ENCODE peak calls at places on chromosomes 13 and 19, in nine cellular contexts. I is left ventricle myocardium inferior; L is germinal center; P is heart left ventricle; G is iPS-NIHi11; H is Daoy; J is posterior cingulate gyrus; X is spleen; Q is stimulated activated CD8-positive, alpha-beta memory T cell treated with anti-CD3 and anti-CD28 coated beads, Interleukin-7, amount 100 ng/mL, for 48 hours. V is an unnamed sample.

GRCh38 chr19:16288544-16288943 is 36.1 kb upstream of the KLF2 start:
- DNase-seq in Q (no peak), G (no peak), H (no peak), I (no peak), P (peak), X (no peak), J (no peak), L (no peak), V (no peak)

GRCh38 chr13:45601680-45602079 is 13.9 kb downstream of the ERICH6B start:
- DNase-seq in X (no peak), H (no peak), Q (no peak), J (no peak), G (no peak), L (no peak), I (no peak), P (no peak), V (no peak)

GRCh38 chr13:49620170-49620621 is 8.1 kb upstream of the ARL11 start:
- DNase-seq in Q (no peak), L (peak), P (no peak), J (no peak), G (no peak), H (no peak), X (peak), I (no peak), V (no peak)

GRCh38 chr13:86986448-86986847 is 684.7 kb upstream of the SLITRK5 start:
- DNase-seq in G (no peak), J (no peak), P (no peak), H (no peak), Q (no peak), X (no peak), L (no peak), I (no peak), V (no peak)

GRCh38 chr13:71935166-71935840 is 68.3 kb upstream of the DACH1 start:
- DNase-seq in G (no peak), J (no peak), H (no peak), X (no peak), I (no peak), P (no peak), L (no peak), Q (no peak), V (no peak)

GRCh38 chr13:101949681-101950080 is 452.2 kb downstream of the FGF14 start:
- DNase-seq in I (no peak), Q (no peak), H (no peak), X (no peak), G (no peak), J (no peak), P (no peak), L (no peak), V (no peak)

GRCh38 chr13:99465454-99465853 is 35.8 kb upstream of the TM9SF2 start:
- DNase-seq in X (no peak), J (no peak), P (no peak), H (no peak), I (no peak), L (no peak), G (no peak), Q (no peak), V (no peak)

GRCh38 chr19:32674153-32674958 is 624 bp downstream of the ANKRD27 start:
- DNase-seq in L (no peak), P (no peak), G (no peak), J (no peak), H (no peak), X (peak), Q (no peak), I (no peak), V (no peak)